ENCODE peak calls at places on chromosome 4, in five cellular contexts. Y, S, K, W and D are unnamed samples.

GRCh38 chr4:52037730-52038108 is 380 bp downstream of the SGCB start:
- DNase-seq in Y (no peak), S (peak; percentile 42), K (no peak), W (peak; percentile 64), D (peak; percentile 87)

GRCh38 chr4:82984459-82984858 is 26.2 kb downstream of the LIN54 start:
- DNase-seq in Y (no peak), S (no peak), K (no peak), W (no peak), D (no peak)

GRCh38 chr4:118270492-118270891 is 82.3 kb downstream of the PRSS12 start:
- DNase-seq in Y (no peak), S (no peak), K (no peak), W (no peak), D (peak; percentile 20)

GRCh38 chr4:82721819-82722423 is 76.7 kb downstream of the SCD5 start:
- DNase-seq in Y (no peak), S (no peak), K (peak; percentile 38), W (no peak), D (no peak)

GRCh38 chr4:123777297-123777859 is 380.8 kb downstream of the SPRY1 start:
- DNase-seq in Y (no peak), S (no peak), K (no peak), W (no peak), D (no peak)

GRCh38 chr4:109721033-109721432 is 8.8 kb downstream of the PLA2G12A start:
- DNase-seq in Y (no peak), S (no peak), K (no peak), W (no peak), D (no peak)

GRCh38 chr4:62709618-62710252 is 1509.6 kb downstream of the ADGRL3 start:
- DNase-seq in Y (no peak), S (no peak), K (peak; percentile 27), W (no peak), D (no peak)

GRCh38 chr4:78618426-78618825 is 66.9 kb downstream of the ANXA3 start:
- DNase-seq in Y (no peak), S (no peak), K (no peak), W (no peak), D (no peak)

GRCh38 chr4:145231906-145232700 is 51.7 kb upstream of the OTUD4 start:
- DNase-seq in Y (no peak), S (no peak), K (no peak), W (no peak), D (no peak)